ENCODE peak calls at places on chromosomes 1 and 21, in six cellular contexts. One of them, this sample, is unnamed.

GRCh38 chr21:15943009-15943666 is 213.4 kb downstream of the USP25 start:
- DNase-seq in stomach: no peak
- DNase-seq in heart right ventricle: no peak
- DNase-seq in suprapubic skin: no peak
- DNase-seq in activated CD8-positive, alpha-beta T cell treated with anti-CD3 and anti-CD28 coated beads for 36 hours: no peak
- DNase-seq in mammary epithelial cell: peak
- DNase-seq in this sample: no peak

GRCh38 chr1:71777094-71777493 is 505.2 kb downstream of the NEGR1 start:
- DNase-seq in stomach: no peak
- DNase-seq in heart right ventricle: no peak
- DNase-seq in suprapubic skin: no peak
- DNase-seq in activated CD8-positive, alpha-beta T cell treated with anti-CD3 and anti-CD28 coated beads for 36 hours: no peak
- DNase-seq in mammary epithelial cell: no peak
- DNase-seq in this sample: no peak

GRCh38 chr1:21852282-21853129 is 40.4 kb downstream of the LDLRAD2 start:
- DNase-seq in stomach: no peak
- DNase-seq in heart right ventricle: no peak
- DNase-seq in suprapubic skin: no peak
- DNase-seq in activated CD8-positive, alpha-beta T cell treated with anti-CD3 and anti-CD28 coated beads for 36 hours: no peak
- DNase-seq in mammary epithelial cell: no peak
- DNase-seq in this sample: no peak

GRCh38 chr1:205546541-205546940 is 42.1 kb downstream of the CDK18 start:
- DNase-seq in stomach: no peak
- DNase-seq in heart right ventricle: no peak
- DNase-seq in suprapubic skin: no peak
- DNase-seq in activated CD8-positive, alpha-beta T cell treated with anti-CD3 and anti-CD28 coated beads for 36 hours: no peak
- DNase-seq in mammary epithelial cell: no peak
- DNase-seq in this sample: no peak

GRCh38 chr1:239755107-239755506 is 336.6 kb upstream of the FMN2 start:
- DNase-seq in stomach: no peak
- DNase-seq in heart right ventricle: no peak
- DNase-seq in suprapubic skin: no peak
- DNase-seq in activated CD8-positive, alpha-beta T cell treated with anti-CD3 and anti-CD28 coated beads for 36 hours: no peak
- DNase-seq in mammary epithelial cell: no peak
- DNase-seq in this sample: no peak

GRCh38 chr1:41321277-41321676 is 40.0 kb upstream of the FOXO6 start:
- DNase-seq in stomach: no peak
- DNase-seq in heart right ventricle: no peak
- DNase-seq in suprapubic skin: no peak
- DNase-seq in activated CD8-positive, alpha-beta T cell treated with anti-CD3 and anti-CD28 coated beads for 36 hours: no peak
- DNase-seq in mammary epithelial cell: no peak
- DNase-seq in this sample: no peak

GRCh38 chr1:237751090-237751489 is 139.6 kb downstream of the ZP4 start:
- DNase-seq in stomach: no peak
- DNase-seq in heart right ventricle: no peak
- DNase-seq in suprapubic skin: no peak
- DNase-seq in activated CD8-positive, alpha-beta T cell treated with anti-CD3 and anti-CD28 coated beads for 36 hours: no peak
- DNase-seq in mammary epithelial cell: no peak
- DNase-seq in this sample: no peak

GRCh38 chr21:17495680-17496079 is 17.2 kb upstream of the CXADR start:
- DNase-seq in stomach: no peak
- DNase-seq in heart right ventricle: no peak
- DNase-seq in suprapubic skin: no peak
- DNase-seq in activated CD8-positive, alpha-beta T cell treated with anti-CD3 and anti-CD28 coated beads for 36 hours: no peak
- DNase-seq in mammary epithelial cell: no peak
- DNase-seq in this sample: no peak

GRCh38 chr1:230976825-230977747 is 1.6 kb downstream of the TTC13 start:
- DNase-seq in stomach: no peak
- DNase-seq in heart right ventricle: peak
- DNase-seq in suprapubic skin: no peak
- DNase-seq in activated CD8-positive, alpha-beta T cell treated with anti-CD3 and anti-CD28 coated beads for 36 hours: peak
- DNase-seq in mammary epithelial cell: no peak
- DNase-seq in this sample: no peak

GRCh38 chr1:161013591-161014513 is 7.1 kb downstream of the F11R start:
- DNase-seq in stomach: peak
- DNase-seq in heart right ventricle: peak
- DNase-seq in suprapubic skin: peak
- DNase-seq in activated CD8-positive, alpha-beta T cell treated with anti-CD3 and anti-CD28 coated beads for 36 hours: peak
- DNase-seq in mammary epithelial cell: peak
- DNase-seq in this sample: no peak
- TF ChIP-seq CTCF in stomach: no peak
- TF ChIP-seq CTCF in heart right ventricle: no peak
- TF ChIP-seq CTCF in suprapubic skin: no peak
- TF ChIP-seq CTCF in activated CD8-positive, alpha-beta T cell treated with anti-CD3 and anti-CD28 coated beads for 36 hours: no peak
- TF ChIP-seq CTCF in mammary epithelial cell: no peak
- TF ChIP-seq CTCF in this sample: no peak

GRCh38 chr1:197902454-197903195 is at the start of gene C1orf53:
- DNase-seq in stomach: peak
- DNase-seq in heart right ventricle: peak
- DNase-seq in suprapubic skin: peak
- DNase-seq in activated CD8-positive, alpha-beta T cell treated with anti-CD3 and anti-CD28 coated beads for 36 hours: peak
- DNase-seq in mammary epithelial cell: peak
- DNase-seq in this sample: peak
- TF ChIP-seq CTCF in stomach: no peak
- TF ChIP-seq CTCF in heart right ventricle: no peak
- TF ChIP-seq CTCF in suprapubic skin: no peak
- TF ChIP-seq CTCF in activated CD8-positive, alpha-beta T cell treated with anti-CD3 and anti-CD28 coated beads for 36 hours: no peak
- TF ChIP-seq CTCF in mammary epithelial cell: no peak
- TF ChIP-seq CTCF in this sample: peak

DNA sequence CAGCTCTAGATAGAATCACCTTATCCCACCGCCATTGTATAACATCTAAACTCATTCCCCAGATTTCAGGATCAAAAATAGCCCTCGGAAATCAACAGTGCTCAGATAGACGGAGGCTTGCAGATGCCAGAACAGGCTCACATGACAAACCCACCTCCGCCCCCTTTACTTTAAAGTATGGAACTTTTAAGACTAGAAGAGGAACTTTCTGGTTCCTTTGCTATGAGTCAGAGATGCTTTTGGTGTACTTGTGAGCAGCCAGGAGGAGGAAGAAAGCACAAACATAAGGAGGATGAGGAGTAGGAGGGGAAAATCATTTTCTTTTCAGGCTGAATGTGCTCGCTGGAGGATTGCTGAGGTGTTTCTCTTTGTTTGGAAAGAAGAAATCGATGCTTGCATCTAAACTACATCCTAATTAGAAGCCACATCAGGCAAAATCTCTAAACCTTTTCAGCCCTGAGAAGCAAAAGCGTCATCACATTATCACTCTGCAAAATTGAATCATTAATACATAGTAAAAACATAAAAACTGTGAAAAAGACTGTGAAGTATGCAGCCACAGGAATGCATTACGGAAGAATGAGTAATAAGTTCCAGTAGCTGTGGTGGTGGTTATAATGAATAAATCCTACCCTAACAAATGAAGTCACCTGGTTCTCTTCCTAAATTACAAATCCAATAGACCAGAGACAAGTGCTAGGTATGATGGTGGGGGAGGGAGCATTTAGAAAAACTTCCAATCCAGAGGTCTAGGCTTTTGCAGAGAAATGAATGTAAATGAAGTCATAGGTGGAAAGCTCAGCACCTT is 251.3 kb downstream of the KCNH1 start:
- DNase-seq in stomach: no peak
- DNase-seq in heart right ventricle: no peak
- DNase-seq in suprapubic skin: no peak
- DNase-seq in activated CD8-positive, alpha-beta T cell treated with anti-CD3 and anti-CD28 coated beads for 36 hours: no peak
- DNase-seq in mammary epithelial cell: peak
- DNase-seq in this sample: no peak
- TF ChIP-seq CTCF in stomach: no peak
- TF ChIP-seq CTCF in heart right ventricle: no peak
- TF ChIP-seq CTCF in suprapubic skin: no peak
- TF ChIP-seq CTCF in activated CD8-positive, alpha-beta T cell treated with anti-CD3 and anti-CD28 coated beads for 36 hours: no peak
- TF ChIP-seq CTCF in mammary epithelial cell: no peak
- TF ChIP-seq CTCF in this sample: no peak

DNA sequence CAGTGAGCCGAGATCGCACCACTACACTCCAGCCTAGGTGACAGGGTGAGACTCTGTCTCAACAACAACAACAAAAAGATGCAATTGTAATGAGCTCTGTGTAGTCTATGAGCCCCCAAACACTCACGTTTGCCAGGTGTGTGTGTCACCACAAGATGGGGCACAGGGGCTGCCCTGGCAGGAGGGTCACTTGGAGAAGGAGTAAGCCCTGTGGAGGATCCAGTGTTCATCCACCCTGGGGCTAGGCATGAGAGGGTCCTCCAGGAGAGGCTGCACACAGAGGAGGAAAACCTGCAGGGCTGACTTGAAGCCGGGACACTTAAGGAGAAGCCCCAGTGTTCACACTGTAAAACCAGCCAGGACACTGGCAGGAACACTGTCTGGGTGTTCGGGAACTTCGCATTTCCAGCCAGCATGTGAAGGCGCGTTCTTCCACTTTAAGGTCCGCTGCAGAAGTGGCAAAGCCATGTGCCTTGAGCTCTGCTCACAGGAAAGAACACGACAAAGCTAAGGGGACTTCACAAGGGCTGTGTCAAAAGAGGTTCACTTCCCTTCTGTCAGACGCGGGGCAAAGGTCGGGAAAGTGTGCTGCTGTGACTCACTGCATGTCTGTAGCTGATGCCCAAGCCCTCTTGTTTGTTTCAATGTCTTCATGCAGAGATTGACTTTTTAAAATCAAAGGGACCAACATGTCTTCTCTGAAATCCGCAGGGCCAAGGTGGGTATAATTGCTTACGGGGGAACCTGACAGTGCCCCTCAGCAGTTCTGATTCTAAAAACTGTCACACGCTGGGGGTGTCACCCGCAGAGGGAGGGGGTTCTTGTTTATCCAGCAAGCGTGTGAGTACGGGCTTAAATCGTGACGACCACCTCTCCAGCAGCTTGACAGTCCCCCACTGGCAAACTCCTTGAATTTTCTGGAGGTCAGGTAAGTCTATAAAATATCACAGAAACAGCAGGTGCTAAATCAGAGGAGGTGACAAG is 102.8 kb downstream of the RIPK4 start:
- DNase-seq in stomach: no peak
- DNase-seq in heart right ventricle: no peak
- DNase-seq in suprapubic skin: no peak
- DNase-seq in activated CD8-positive, alpha-beta T cell treated with anti-CD3 and anti-CD28 coated beads for 36 hours: peak
- DNase-seq in mammary epithelial cell: no peak
- DNase-seq in this sample: no peak
- TF ChIP-seq CTCF in stomach: no peak
- TF ChIP-seq CTCF in heart right ventricle: no peak
- TF ChIP-seq CTCF in suprapubic skin: no peak
- TF ChIP-seq CTCF in activated CD8-positive, alpha-beta T cell treated with anti-CD3 and anti-CD28 coated beads for 36 hours: no peak
- TF ChIP-seq CTCF in mammary epithelial cell: no peak
- TF ChIP-seq CTCF in this sample: no peak

GRCh38 chr21:41098076-41098475 is 69.9 kb upstream of the BACE2 start:
- DNase-seq in stomach: no peak
- DNase-seq in heart right ventricle: no peak
- DNase-seq in suprapubic skin: no peak
- DNase-seq in activated CD8-positive, alpha-beta T cell treated with anti-CD3 and anti-CD28 coated beads for 36 hours: no peak
- DNase-seq in mammary epithelial cell: no peak
- DNase-seq in this sample: no peak

GRCh38 chr21:41095983-41096382 is 72.0 kb upstream of the BACE2 start:
- DNase-seq in stomach: no peak
- DNase-seq in heart right ventricle: peak
- DNase-seq in suprapubic skin: no peak
- DNase-seq in activated CD8-positive, alpha-beta T cell treated with anti-CD3 and anti-CD28 coated beads for 36 hours: no peak
- DNase-seq in mammary epithelial cell: no peak
- DNase-seq in this sample: no peak

GRCh38 chr21:41100826-41101550 is 67.0 kb upstream of the BACE2 start:
- DNase-seq in stomach: no peak
- DNase-seq in heart right ventricle: no peak
- DNase-seq in suprapubic skin: no peak
- DNase-seq in activated CD8-positive, alpha-beta T cell treated with anti-CD3 and anti-CD28 coated beads for 36 hours: no peak
- DNase-seq in mammary epithelial cell: no peak
- DNase-seq in this sample: no peak

DNA sequence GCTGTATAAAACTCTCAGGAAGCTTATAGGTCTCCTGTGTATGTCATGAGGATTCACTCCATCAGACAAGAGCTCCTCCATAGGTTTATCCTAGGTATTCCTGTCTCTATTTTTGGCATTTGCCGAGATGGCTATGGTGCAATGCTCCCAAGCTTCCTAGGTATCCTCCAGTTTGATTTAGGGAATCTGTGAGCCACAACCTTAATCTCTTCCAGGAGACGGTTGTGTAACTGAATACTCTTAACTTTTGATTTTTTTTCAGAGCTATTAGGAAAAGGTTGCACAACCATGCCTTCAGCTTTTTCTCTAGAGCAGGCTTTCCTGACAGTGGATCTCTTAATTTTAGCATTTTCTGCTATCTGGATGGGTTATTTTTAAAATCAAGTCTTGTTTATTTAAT is 69.5 kb upstream of the BACE2 start:
- DNase-seq in stomach: no peak
- DNase-seq in heart right ventricle: no peak
- DNase-seq in suprapubic skin: no peak
- DNase-seq in activated CD8-positive, alpha-beta T cell treated with anti-CD3 and anti-CD28 coated beads for 36 hours: no peak
- DNase-seq in mammary epithelial cell: no peak
- DNase-seq in this sample: no peak
- TF ChIP-seq CTCF in stomach: no peak
- TF ChIP-seq CTCF in heart right ventricle: no peak
- TF ChIP-seq CTCF in suprapubic skin: no peak
- TF ChIP-seq CTCF in activated CD8-positive, alpha-beta T cell treated with anti-CD3 and anti-CD28 coated beads for 36 hours: no peak
- TF ChIP-seq CTCF in mammary epithelial cell: no peak
- TF ChIP-seq CTCF in this sample: no peak

This sample was measured in type B pancreatic cell.